ENCODE peak calls at places on chromosomes 6 and 20, in six cellular contexts. K is IMR-90, A is H9, Y is trophoblast cell, F is neuronal stem cell, E is mesenchymal stem cell. I is an unnamed sample.

GRCh38 chr6:144219056-144219685 is 66.0 kb upstream of the UTRN start:
- DNase-seq in K (peak), A (no peak), Y (peak), F (no peak), E (peak), I (no peak)

GRCh38 chr6:147726342-147726741 is 217.9 kb downstream of the SAMD5 start:
- DNase-seq in K (no peak), A (no peak), Y (no peak), F (no peak), E (no peak), I (no peak)

GRCh38 chr6:43714311-43715055 is 26.9 kb upstream of the MRPS18A start:
- DNase-seq in K (peak), A (no peak), Y (no peak), F (no peak), E (no peak), I (no peak)

GRCh38 chr20:49906101-49906604 is 9.2 kb downstream of the SPATA2 start:
- DNase-seq in K (no peak), A (no peak), Y (no peak), F (no peak), E (no peak), I (no peak)

GRCh38 chr6:30007132-30007764 is 53.8 kb upstream of the POLR1H start:
- DNase-seq in K (no peak), A (peak), Y (peak), F (no peak), E (no peak), I (no peak)

GRCh38 chr20:38092260-38092857 is 58.8 kb downstream of the RPRD1B start:
- DNase-seq in K (no peak), A (no peak), Y (no peak), F (no peak), E (peak), I (no peak)

GRCh38 chr6:129748901-129749748 is 39.1 kb upstream of the ARHGAP18 start:
- DNase-seq in K (peak), A (no peak), Y (no peak), F (no peak), E (peak), I (no peak)

GRCh38 chr6:85867595-85867994 is 224.9 kb upstream of the SYNCRIP start:
- DNase-seq in K (no peak), A (no peak), Y (no peak), F (no peak), E (no peak), I (no peak)

GRCh38 chr20:62686869-62687830 is 21.5 kb upstream of the NTSR1 start:
- DNase-seq in K (no peak), A (no peak), Y (peak), F (no peak), E (no peak), I (no peak)

GRCh38 chr6:87436435-87436834 is 28.7 kb downstream of the CFAP206 start:
- DNase-seq in K (peak), A (peak), Y (peak), F (peak), E (peak), I (peak)

GRCh38 chr6:2973656-2974055 is 2.3 kb upstream of the SERPINB6 start:
- DNase-seq in K (no peak), A (no peak), Y (no peak), F (no peak), E (no peak), I (no peak)

GRCh38 chr6:26473758-26474438 is 16.1 kb downstream of the BTN2A1 start:
- DNase-seq in K (peak), A (peak), Y (peak), F (peak), E (peak), I (peak)

GRCh38 chr20:38434310-38434741 is 802 bp downstream of the SNHG17 start:
- DNase-seq in K (peak), A (no peak), Y (peak), F (no peak), E (peak), I (no peak)

GRCh38 chr6:62805431-62805830 is 405.8 kb upstream of the FKBP1C start:
- DNase-seq in K (no peak), A (no peak), Y (no peak), F (no peak), E (no peak), I (no peak)

GRCh38 chr6:116291701-116292396 is 12.1 kb upstream of the TSPYL1 start:
- DNase-seq in K (no peak), A (no peak), Y (no peak), F (no peak), E (no peak), I (no peak)

GRCh38 chr6:56374841-56375369 is 127.5 kb upstream of the COL21A1 start:
- DNase-seq in K (peak), A (no peak), Y (peak), F (no peak), E (peak), I (no peak)

DNA sequence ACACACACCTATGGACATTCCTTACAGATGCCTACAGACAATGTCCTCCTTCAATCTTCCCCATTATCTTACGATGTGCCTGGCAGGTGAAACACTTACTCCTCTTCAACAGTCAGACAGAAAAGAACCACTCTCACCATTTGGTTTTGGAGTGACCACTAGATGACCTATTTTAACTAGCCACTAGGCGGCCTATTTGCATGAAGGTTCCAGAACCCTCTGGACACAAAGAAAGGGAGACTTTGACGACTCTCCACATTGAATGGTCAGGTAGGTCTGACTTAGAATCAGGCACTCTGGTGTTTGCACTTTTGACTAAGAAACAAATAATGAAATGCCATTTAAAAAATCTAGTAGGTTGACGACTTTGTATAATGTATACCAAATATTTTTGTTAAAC is 42.0 kb downstream of the PNLDC1 start:
- DNase-seq in K (no peak), A (no peak), Y (peak), F (no peak), E (peak), I (no peak)
- H3K9ac ChIP-seq in K (no peak), A (no peak), Y (no peak), F (no peak), E (no peak), I (no peak)

DNA sequence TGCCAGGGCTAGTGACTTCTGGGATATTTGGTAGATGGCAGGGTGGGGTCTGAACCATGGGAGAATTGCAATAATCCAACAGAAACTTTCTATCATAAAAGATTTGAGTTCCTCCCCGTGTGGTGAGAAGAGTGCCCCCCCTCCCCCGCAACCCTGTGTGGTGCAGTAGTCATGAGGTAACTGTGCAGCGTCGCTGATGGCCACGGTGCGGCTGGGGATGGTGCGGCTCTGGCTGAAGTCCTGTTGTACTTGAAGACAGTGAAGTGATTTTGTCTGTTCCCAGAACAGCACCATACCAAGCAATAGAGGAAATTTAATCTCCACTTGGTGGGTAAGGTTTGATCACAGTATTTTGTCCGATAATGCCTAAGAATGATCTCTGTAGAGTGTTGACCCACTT is 654.8 kb upstream of the POU3F2 start:
- DNase-seq in K (no peak), A (no peak), Y (no peak), F (no peak), E (no peak), I (no peak)
- H4K91ac ChIP-seq in K (no peak), A (no peak), Y (no peak), F (no peak), E (no peak), I (no peak)

GRCh38 chr6:168452685-168453377 is 11.8 kb downstream of the SMOC2 start:
- DNase-seq in K (no peak), A (no peak), Y (peak), F (no peak), E (no peak), I (no peak)
- H3K9ac ChIP-seq in K (no peak), A (no peak), Y (no peak), F (peak), E (no peak), I (no peak)

GRCh38 chr6:140344149-140344913 is 969.9 kb upstream of the CITED2 start:
- DNase-seq in K (peak), A (no peak), Y (peak), F (no peak), E (peak), I (no peak)

GRCh38 chr6:140340795-140341194 is 966.3 kb upstream of the CITED2 start:
- DNase-seq in K (no peak), A (no peak), Y (no peak), F (no peak), E (no peak), I (no peak)

GRCh38 chr6:140345935-140346334 is 971.5 kb upstream of the CITED2 start:
- DNase-seq in K (no peak), A (no peak), Y (no peak), F (no peak), E (no peak), I (no peak)

GRCh38 chr6:140341272-140341671 is 966.8 kb upstream of the CITED2 start:
- DNase-seq in K (no peak), A (no peak), Y (no peak), F (no peak), E (no peak), I (no peak)

GRCh38 chr6:140343128-140343527 is 968.7 kb upstream of the CITED2 start:
- DNase-seq in K (no peak), A (no peak), Y (no peak), F (no peak), E (no peak), I (no peak)
- H4K91ac ChIP-seq in K (no peak), A (no peak), Y (no peak), F (no peak), E (no peak), I (no peak)

GRCh38 chr6:157989541-157990289 is 8.1 kb downstream of the SYNJ2 start:
- DNase-seq in K (peak), A (no peak), Y (no peak), F (no peak), E (peak), I (no peak)
- H3K9ac ChIP-seq in K (no peak), A (no peak), Y (no peak), F (peak), E (no peak), I (no peak)

GRCh38 chr20:44830995-44831394 is 20.6 kb upstream of the RIMS4 start:
- DNase-seq in K (no peak), A (no peak), Y (no peak), F (no peak), E (no peak), I (no peak)
- H4K91ac ChIP-seq in K (no peak), A (no peak), Y (no peak), F (no peak), E (no peak), I (no peak)

I was measured in H1.